ENCODE peak calls at places on chromosome 6, in five cellular contexts. Q, A, X, W and U are unnamed samples.

GRCh38 chr6:57158658-57159057 is 13.5 kb upstream of the BAG2 start:
- DNase-seq in X (no peak), W (no peak), Q (no peak), A (no peak), U (no peak)

GRCh38 chr6:44367686-44368085 is 19.8 kb upstream of the CDC5L start:
- DNase-seq in A (no peak), W (peak), X (no peak), Q (no peak), U (no peak)

GRCh38 chr6:158939255-158940170 is 60.5 kb downstream of the RSPH3 start:
- DNase-seq in W (no peak), X (no peak), A (peak), Q (no peak), U (no peak)

GRCh38 chr6:20402181-20403079 is 751 bp downstream of the E2F3 start:
- DNase-seq in Q (peak), A (peak), W (peak), X (peak), U (no peak)

GRCh38 chr6:108442770-108443520 is 117.8 kb upstream of the FOXO3 start:
- DNase-seq in Q (no peak), X (no peak), A (no peak), W (no peak), U (no peak)

GRCh38 chr6:105087571-105088211 is 92.1 kb downstream of the POPDC3 start:
- DNase-seq in Q (peak), W (peak), X (no peak), A (no peak), U (peak)

GRCh38 chr6:1766663-1767062 is 156.9 kb downstream of the FOXC1 start:
- DNase-seq in W (no peak), X (no peak), A (no peak), Q (no peak), U (no peak)

GRCh38 chr6:157272372-157272771 is 50.9 kb downstream of the TMEM242 start:
- DNase-seq in A (peak), Q (no peak), W (no peak), X (no peak), U (no peak)

GRCh38 chr6:159969204-159969912 is 476 bp downstream of the IGF2R start:
- DNase-seq in W (peak), Q (no peak), X (no peak), A (peak), U (no peak)

GRCh38 chr6:101126501-101126900 is 245.4 kb upstream of the ASCC3 start:
- DNase-seq in Q (no peak), W (no peak), A (no peak), X (no peak), U (no peak)

GRCh38 chr6:5679696-5680494 is 326.8 kb downstream of the NRN1 start:
- DNase-seq in A (no peak), W (no peak), X (no peak), Q (no peak), U (no peak)

GRCh38 chr6:105573556-105573955 is 170.7 kb upstream of the PREP start:
- DNase-seq in W (no peak), A (no peak), X (no peak), Q (no peak), U (no peak)

GRCh38 chr6:134701301-134701700 is 248.6 kb downstream of the ALDH8A1 start:
- DNase-seq in Q (no peak), W (no peak), X (no peak), A (no peak), U (no peak)

GRCh38 chr6:142692942-142693341 is 252.0 kb downstream of the HIVEP2 start:
- DNase-seq in W (peak), Q (peak), A (peak), X (peak), U (peak)